ENCODE peak calls at places on chromosomes 2 and 18, in five cellular contexts. M, E, O, N and G are unnamed samples.

GRCh38 chr2:105325389-105325963 is 4.1 kb downstream of the TGFBRAP1 start:
- DNase-seq in M (no peak), E (no peak), O (peak), N (no peak), G (no peak)

GRCh38 chr18:9918016-9918680 is 4.3 kb downstream of the VAPA start:
- DNase-seq in M (no peak), E (no peak), O (no peak), N (no peak), G (no peak)

GRCh38 chr18:58241877-58242276 is 197.9 kb downstream of the NEDD4L start:
- DNase-seq in M (no peak), E (no peak), O (peak), N (no peak), G (no peak)

GRCh38 chr18:46452820-46453219 is 204.2 kb downstream of the LOXHD1 start:
- DNase-seq in M (no peak), E (no peak), O (peak), N (no peak), G (no peak)

GRCh38 chr2:84969511-84970265 is 1.3 kb upstream of the KCMF1 start:
- DNase-seq in M (peak), E (peak), O (peak), N (no peak), G (no peak)

GRCh38 chr2:133768261-133769021 is 200.2 kb upstream of the NCKAP5 start:
- DNase-seq in M (no peak), E (no peak), O (no peak), N (peak), G (no peak)

GRCh38 chr18:54859667-54860421 is 31.6 kb downstream of the RAB27B start:
- DNase-seq in M (no peak), E (no peak), O (no peak), N (no peak), G (no peak)

GRCh38 chr2:56191617-56192016 is 7.8 kb downstream of the CCDC85A start:
- DNase-seq in M (peak), E (no peak), O (peak), N (no peak), G (no peak)

GRCh38 chr2:185738679-185739472 is at the start of gene FSIP2:
- DNase-seq in M (peak), E (peak), O (peak), N (peak), G (peak)

GRCh38 chr2:179165356-179166000 is 99.2 kb downstream of the SESTD1 start:
- DNase-seq in M (no peak), E (no peak), O (peak), N (no peak), G (no peak)

GRCh38 chr18:76951600-76952247 is 129.4 kb downstream of the ZNF236 start:
- DNase-seq in M (no peak), E (no peak), O (no peak), N (no peak), G (no peak)

GRCh38 chr2:31324000-31324633 is 90.2 kb downstream of the EHD3 start:
- DNase-seq in M (no peak), E (peak), O (no peak), N (no peak), G (no peak)

GRCh38 chr2:112959109-112959591 is 18.7 kb upstream of the IL36G start:
- DNase-seq in M (peak), E (no peak), O (no peak), N (no peak), G (no peak)

GRCh38 chr18:71075147-71075546 is 786.3 kb downstream of the SOCS6 start:
- DNase-seq in M (no peak), E (no peak), O (no peak), N (no peak), G (no peak)

GRCh38 chr2:82027901-82028570 is 1723.5 kb upstream of the LRRTM1 start:
- DNase-seq in M (no peak), E (no peak), O (no peak), N (no peak), G (no peak)

GRCh38 chr18:24019641-24020331 is 5.2 kb downstream of the TTC39C start:
- DNase-seq in M (no peak), E (peak), O (peak), N (no peak), G (no peak)

GRCh38 chr2:237159006-237159897 is 73.6 kb downstream of the COPS8 start:
- DNase-seq in M (no peak), E (no peak), O (no peak), N (peak), G (no peak)

GRCh38 chr2:70118798-70119454 is 31.6 kb downstream of the PCBP1 start:
- DNase-seq in M (no peak), E (no peak), O (no peak), N (no peak), G (no peak)

GRCh38 chr2:858646-859045 is 92.0 kb upstream of the SNTG2 start:
- DNase-seq in M (no peak), E (no peak), O (no peak), N (no peak), G (no peak)

GRCh38 chr2:128765822-128766221 is 447.2 kb upstream of the HS6ST1 start:
- DNase-seq in M (no peak), E (no peak), O (no peak), N (no peak), G (no peak)

GRCh38 chr18:71036783-71037182 is 747.9 kb downstream of the SOCS6 start:
- DNase-seq in M (no peak), E (no peak), O (no peak), N (no peak), G (no peak)

GRCh38 chr18:39274535-39274934 is 1708.9 kb upstream of the CELF4 start:
- DNase-seq in M (no peak), E (no peak), O (no peak), N (no peak), G (no peak)

GRCh38 chr18:13810950-13811485 is 12.9 kb upstream of the MC5R start:
- DNase-seq in M (no peak), E (no peak), O (no peak), N (no peak), G (no peak)

GRCh38 chr2:22486343-22486742 is 898.6 kb upstream of the KLHL29 start:
- DNase-seq in M (no peak), E (no peak), O (no peak), N (no peak), G (no peak)

GRCh38 chr2:38876407-38876806 is 631 bp downstream of the MORN2 start:
- DNase-seq in M (peak), E (no peak), O (no peak), N (no peak), G (no peak)

GRCh38 chr2:28495551-28496284 is at the start of gene PLB1:
- DNase-seq in M (no peak), E (no peak), O (no peak), N (no peak), G (no peak)

GRCh38 chr2:135952891-135953290 is 32.5 kb downstream of the DARS1 start:
- DNase-seq in M (no peak), E (no peak), O (no peak), N (no peak), G (no peak)

GRCh38 chr2:38181802-38182517 is 106.0 kb upstream of the CYP1B1 start:
- DNase-seq in M (no peak), E (no peak), O (no peak), N (no peak), G (no peak)

GRCh38 chr2:15316370-15316814 is 244.7 kb downstream of the NBAS start:
- DNase-seq in M (no peak), E (no peak), O (no peak), N (no peak), G (no peak)

GRCh38 chr18:35490894-35491688 is 6.7 kb downstream of the INO80C start:
- DNase-seq in M (no peak), E (no peak), O (no peak), N (no peak), G (no peak)

GRCh38 chr2:69911985-69912563 is 2.8 kb upstream of the MXD1 start:
- DNase-seq in M (no peak), E (peak), O (peak), N (no peak), G (no peak)

GRCh38 chr2:135657806-135658582 is 83.7 kb upstream of the UBXN4 start:
- DNase-seq in M (no peak), E (no peak), O (no peak), N (no peak), G (no peak)

GRCh38 chr2:49687873-49688272 is 533.6 kb upstream of the FSHR start:
- DNase-seq in M (no peak), E (no peak), O (no peak), N (no peak), G (no peak)
- TF ChIP-seq CTCF in M (peak), E (no peak), O (peak), N (peak), G (peak)

GRCh38 chr2:217943379-217944321 is 59.1 kb downstream of the TNS1 start:
- DNase-seq in M (peak), E (no peak), O (peak), N (peak), G (peak)
- TF ChIP-seq CTCF in M (no peak), E (no peak), O (peak), N (peak), G (peak)

GRCh38 chr2:234002281-234002680 is 48.2 kb upstream of the SPP2 start:
- DNase-seq in M (no peak), E (no peak), O (no peak), N (no peak), G (no peak)

GRCh38 chr2:233999182-233999581 is 51.3 kb upstream of the SPP2 start:
- DNase-seq in M (no peak), E (no peak), O (no peak), N (no peak), G (no peak)

GRCh38 chr2:234001380-234001993 is 49.0 kb upstream of the SPP2 start:
- DNase-seq in M (no peak), E (no peak), O (no peak), N (no peak), G (no peak)

GRCh38 chr2:234005126-234005525 is 45.4 kb upstream of the SPP2 start:
- DNase-seq in M (no peak), E (no peak), O (no peak), N (no peak), G (no peak)

GRCh38 chr2:234003972-234004617 is 46.4 kb upstream of the SPP2 start:
- DNase-seq in M (no peak), E (no peak), O (peak), N (no peak), G (no peak)
- TF ChIP-seq CTCF in M (no peak), E (no peak), O (no peak), N (no peak), G (no peak)

GRCh38 chr18:41858761-41859555 is 96.1 kb upstream of the PIK3C3 start:
- DNase-seq in M (no peak), E (no peak), O (peak), N (no peak), G (no peak)

GRCh38 chr18:41849632-41850031 is 105.4 kb upstream of the PIK3C3 start:
- DNase-seq in M (no peak), E (no peak), O (no peak), N (no peak), G (no peak)

GRCh38 chr18:41850781-41851180 is 104.3 kb upstream of the PIK3C3 start:
- DNase-seq in M (no peak), E (no peak), O (no peak), N (no peak), G (no peak)

DNA sequence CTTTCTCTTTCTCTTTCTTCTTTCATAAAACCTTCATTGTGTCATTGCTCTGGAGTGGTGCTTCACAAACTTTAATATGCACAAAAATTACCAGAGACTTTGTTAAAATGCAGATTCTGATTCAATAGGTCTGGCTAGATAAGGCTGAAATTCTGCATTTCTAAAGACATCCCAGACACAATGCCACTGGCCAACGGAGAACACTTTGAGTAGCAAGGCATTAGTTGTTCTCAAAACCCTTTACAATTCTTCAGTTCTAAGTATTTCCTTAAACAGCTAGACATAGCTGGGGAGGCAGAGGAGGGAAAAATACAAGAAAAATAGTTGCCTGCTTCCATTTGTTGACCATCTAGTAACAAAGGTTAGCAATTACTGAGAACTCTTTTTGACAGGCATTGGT is 101.8 kb upstream of the PIK3C3 start:
- DNase-seq in M (no peak), E (no peak), O (no peak), N (no peak), G (no peak)
- TF ChIP-seq CTCF in M (no peak), E (no peak), O (no peak), N (no peak), G (no peak)